ENCODE peak calls at places on chromosomes 11 and 22, in four cellular contexts. One of them, this sample, is unnamed.

GRCh38 chr11:134737563-134738510 is 325.8 kb upstream of the B3GAT1 start:
- DNase-seq in K562: no peak
- DNase-seq in SK-N-SH: no peak
- DNase-seq in HepG2: no peak
- DNase-seq in this sample: no peak

GRCh38 chr22:49149721-49150608 is 677.7 kb downstream of the BRD1 start:
- DNase-seq in K562: no peak
- DNase-seq in SK-N-SH: no peak
- DNase-seq in HepG2: no peak
- DNase-seq in this sample: no peak

GRCh38 chr11:88383446-88383845 is 45.9 kb upstream of the CTSC start:
- DNase-seq in K562: no peak
- DNase-seq in SK-N-SH: no peak
- DNase-seq in HepG2: no peak
- DNase-seq in this sample: no peak

GRCh38 chr11:11408436-11409221 is 55.6 kb upstream of the CSNK2A3 start:
- DNase-seq in K562: no peak
- DNase-seq in SK-N-SH: no peak
- DNase-seq in HepG2: no peak
- DNase-seq in this sample: no peak

GRCh38 chr11:100203789-100204188 is 483.3 kb upstream of the ARHGAP42 start:
- DNase-seq in K562: no peak
- DNase-seq in SK-N-SH: no peak
- DNase-seq in HepG2: no peak
- DNase-seq in this sample: no peak

GRCh38 chr11:87597696-87598095 is 560.0 kb downstream of the TMEM135 start:
- DNase-seq in K562: no peak
- DNase-seq in SK-N-SH: no peak
- DNase-seq in HepG2: no peak
- DNase-seq in this sample: no peak

GRCh38 chr11:68567553-68567952 is 107.0 kb downstream of the PPP6R3 start:
- DNase-seq in K562: no peak
- DNase-seq in SK-N-SH: no peak
- DNase-seq in HepG2: no peak
- DNase-seq in this sample: no peak

GRCh38 chr11:1163321-1163910 is 5.7 kb downstream of the MUC5AC start:
- DNase-seq in K562: no peak
- DNase-seq in SK-N-SH: peak
- DNase-seq in HepG2: no peak
- DNase-seq in this sample: no peak

GRCh38 chr22:43291381-43291780 is 51.8 kb downstream of the SCUBE1 start:
- DNase-seq in K562: no peak
- DNase-seq in SK-N-SH: no peak
- DNase-seq in HepG2: no peak
- DNase-seq in this sample: no peak

GRCh38 chr22:21718492-21718891 is 17.1 kb downstream of the YPEL1 start:
- DNase-seq in K562: no peak
- DNase-seq in SK-N-SH: no peak
- DNase-seq in HepG2: no peak
- DNase-seq in this sample: no peak

GRCh38 chr22:24187731-24188644 is 6.7 kb downstream of the SUSD2 start:
- DNase-seq in K562: no peak
- DNase-seq in SK-N-SH: peak
- DNase-seq in HepG2: no peak
- DNase-seq in this sample: no peak

GRCh38 chr11:2912498-2912897 is 16.7 kb downstream of the PHLDA2 start:
- DNase-seq in K562: peak
- DNase-seq in SK-N-SH: peak
- DNase-seq in HepG2: peak
- DNase-seq in this sample: no peak

GRCh38 chr11:2991477-2992233 is 474 bp downstream of the NAP1L4 start:
- DNase-seq in K562: no peak
- DNase-seq in SK-N-SH: no peak
- DNase-seq in HepG2: peak
- DNase-seq in this sample: no peak

GRCh38 chr22:28075260-28075981 is 156.4 kb upstream of the PITPNB start:
- DNase-seq in K562: no peak
- DNase-seq in SK-N-SH: no peak
- DNase-seq in HepG2: peak
- DNase-seq in this sample: no peak

GRCh38 chr22:19070397-19071169 is 51.6 kb downstream of the DGCR2 start:
- DNase-seq in K562: no peak
- DNase-seq in SK-N-SH: no peak
- DNase-seq in HepG2: no peak
- DNase-seq in this sample: no peak
- TF ChIP-seq NFIC in K562: no peak
- TF ChIP-seq NFIC in SK-N-SH: no peak
- TF ChIP-seq NFIC in HepG2: no peak
- TF ChIP-seq NFIC in this sample: no peak

DNA sequence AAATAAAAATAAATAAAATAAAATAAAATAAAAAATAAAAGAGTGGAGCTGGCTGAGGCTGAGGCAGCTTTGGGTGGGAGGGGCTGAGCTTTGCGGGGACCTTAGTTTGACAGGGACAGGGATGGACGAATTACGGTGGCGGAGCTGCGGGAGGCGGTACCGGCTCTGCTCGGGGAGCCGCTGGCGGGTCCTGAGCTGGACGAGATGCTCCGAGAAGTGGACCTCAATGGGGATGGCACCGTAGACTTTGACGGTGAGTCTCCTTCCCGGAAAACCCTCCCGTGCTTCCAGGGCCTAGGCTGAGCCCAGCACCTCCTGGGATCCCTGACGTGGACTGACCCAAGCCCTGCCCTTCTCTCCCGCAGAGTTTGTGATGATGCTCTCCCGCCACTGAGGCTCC is 3.1 kb downstream of the CABP4 start:
- DNase-seq in K562: peak
- DNase-seq in SK-N-SH: no peak
- DNase-seq in HepG2: no peak
- DNase-seq in this sample: no peak
- TF ChIP-seq NFIC in K562: no peak
- TF ChIP-seq NFIC in SK-N-SH: no peak
- TF ChIP-seq NFIC in HepG2: no peak
- TF ChIP-seq NFIC in this sample: no peak

GRCh38 chr11:63763506-63764200 is 4.9 kb downstream of the ZFTA start:
- DNase-seq in K562: no peak
- DNase-seq in SK-N-SH: peak
- DNase-seq in HepG2: no peak
- DNase-seq in this sample: no peak

GRCh38 chr11:63761173-63761572 is 7.4 kb downstream of the ZFTA start:
- DNase-seq in K562: no peak
- DNase-seq in SK-N-SH: no peak
- DNase-seq in HepG2: no peak
- DNase-seq in this sample: no peak

GRCh38 chr11:63764201-63764711 is 4.3 kb downstream of the ZFTA start:
- DNase-seq in K562: no peak
- DNase-seq in SK-N-SH: peak
- DNase-seq in HepG2: no peak
- DNase-seq in this sample: no peak

GRCh38 chr11:63761870-63762661 is 6.5 kb downstream of the ZFTA start:
- DNase-seq in K562: no peak
- DNase-seq in SK-N-SH: peak
- DNase-seq in HepG2: no peak
- DNase-seq in this sample: no peak

DNA sequence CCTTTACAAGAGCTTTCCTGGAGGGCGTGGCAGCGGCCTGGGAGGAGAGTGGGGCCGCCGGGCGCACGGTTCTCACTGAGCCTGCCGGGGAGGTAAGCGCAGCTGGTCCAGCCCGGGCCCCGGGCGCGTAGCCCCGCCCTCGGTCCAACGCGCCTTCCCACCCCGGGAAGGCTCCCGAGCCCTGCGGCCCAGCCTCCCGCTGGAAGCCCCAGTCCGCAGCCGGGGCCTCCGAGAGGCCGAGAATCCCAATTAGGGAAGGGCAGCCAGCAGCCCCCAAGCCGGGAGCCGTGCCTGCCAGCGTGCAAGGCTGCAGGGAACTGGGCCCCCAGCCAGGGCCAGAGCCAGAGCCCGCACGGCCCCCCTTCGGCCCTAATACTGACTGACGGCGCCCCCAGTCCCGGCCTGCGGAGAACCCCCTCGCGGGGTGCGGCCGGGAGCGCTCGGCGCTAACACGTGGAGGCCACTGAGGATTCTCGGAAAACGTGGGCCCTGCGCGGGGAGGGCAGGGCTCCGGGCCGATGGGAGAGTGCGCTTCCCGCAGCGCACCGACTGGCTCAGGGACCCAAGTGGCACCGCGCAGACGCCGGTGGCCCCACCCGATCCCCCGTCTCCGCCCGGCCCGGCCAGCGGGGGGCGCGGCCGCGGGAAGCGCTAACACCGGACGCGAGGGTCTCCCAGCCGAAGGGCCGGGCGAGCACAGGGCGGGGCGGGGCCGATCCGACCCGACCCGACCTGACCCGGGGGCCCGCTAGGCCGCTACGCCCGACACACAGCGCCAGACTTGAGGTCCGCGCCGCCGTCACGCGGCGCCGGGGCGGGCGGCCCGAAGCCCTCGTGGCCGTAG is 5.7 kb downstream of the ZFTA start:
- DNase-seq in K562: no peak
- DNase-seq in SK-N-SH: peak
- DNase-seq in HepG2: no peak
- DNase-seq in this sample: no peak
- TF ChIP-seq NFIC in K562: no peak
- TF ChIP-seq NFIC in SK-N-SH: no peak
- TF ChIP-seq NFIC in HepG2: no peak
- TF ChIP-seq NFIC in this sample: no peak

GRCh38 chr11:122040476-122040875 is 75.5 kb downstream of the BLID start:
- DNase-seq in K562: no peak
- DNase-seq in SK-N-SH: no peak
- DNase-seq in HepG2: no peak
- DNase-seq in this sample: no peak

GRCh38 chr11:122036493-122036892 is 79.5 kb downstream of the BLID start:
- DNase-seq in K562: no peak
- DNase-seq in SK-N-SH: no peak
- DNase-seq in HepG2: no peak
- DNase-seq in this sample: no peak

GRCh38 chr11:122036022-122036421 is 80.0 kb downstream of the BLID start:
- DNase-seq in K562: no peak
- DNase-seq in SK-N-SH: no peak
- DNase-seq in HepG2: no peak
- DNase-seq in this sample: no peak

GRCh38 chr11:122037911-122038310 is 78.1 kb downstream of the BLID start:
- DNase-seq in K562: no peak
- DNase-seq in SK-N-SH: no peak
- DNase-seq in HepG2: no peak
- DNase-seq in this sample: no peak

GRCh38 chr11:122038543-122038942 is 77.5 kb downstream of the BLID start:
- DNase-seq in K562: no peak
- DNase-seq in SK-N-SH: no peak
- DNase-seq in HepG2: no peak
- DNase-seq in this sample: no peak
- TF ChIP-seq NFIC in K562: no peak
- TF ChIP-seq NFIC in SK-N-SH: peak
- TF ChIP-seq NFIC in HepG2: no peak
- TF ChIP-seq NFIC in this sample: no peak

GRCh38 chr22:44461083-44461375 is 37.0 kb downstream of the RTL6 start:
- DNase-seq in K562: no peak
- DNase-seq in SK-N-SH: no peak
- DNase-seq in HepG2: no peak
- DNase-seq in this sample: no peak
- TF ChIP-seq NFIC in K562: no peak
- TF ChIP-seq NFIC in SK-N-SH: no peak
- TF ChIP-seq NFIC in HepG2: no peak
- TF ChIP-seq NFIC in this sample: no peak

DNA sequence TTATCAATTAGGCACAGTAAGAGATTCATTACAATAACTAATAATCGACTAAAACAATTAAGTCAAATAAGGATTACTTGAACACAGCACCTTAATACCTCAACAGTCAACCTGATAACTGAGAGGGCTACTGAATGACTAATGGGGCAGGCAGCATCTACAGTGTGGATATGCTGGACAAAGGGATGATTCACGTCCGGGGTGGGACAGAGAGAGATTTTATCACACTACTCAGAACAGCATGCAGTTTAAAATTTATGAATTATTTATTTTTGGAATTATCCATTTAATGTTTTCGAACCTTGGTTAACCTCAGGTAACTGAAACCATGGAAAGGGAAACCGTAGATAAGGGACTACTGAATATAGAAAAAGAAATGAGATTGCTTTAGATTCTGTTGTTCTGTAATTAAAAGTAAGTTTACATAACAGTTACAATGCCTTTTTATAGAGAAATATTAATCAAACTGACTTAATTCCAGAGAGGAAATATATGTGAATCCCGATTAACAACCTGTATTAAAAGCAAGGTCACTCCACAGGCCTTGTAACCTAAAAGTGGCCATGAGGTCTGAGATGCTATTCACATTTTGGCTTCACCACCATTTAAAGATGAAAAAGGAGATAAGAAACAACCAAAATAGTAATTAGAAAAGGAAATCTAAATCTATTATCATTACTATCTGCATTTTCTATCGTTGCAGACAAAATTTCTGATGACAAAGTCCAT is 119.0 kb upstream of the TP53AIP1 start:
- DNase-seq in K562: no peak
- DNase-seq in SK-N-SH: no peak
- DNase-seq in HepG2: no peak
- DNase-seq in this sample: no peak
- TF ChIP-seq NFIC in K562: no peak
- TF ChIP-seq NFIC in SK-N-SH: no peak
- TF ChIP-seq NFIC in HepG2: no peak
- TF ChIP-seq NFIC in this sample: no peak

DNA sequence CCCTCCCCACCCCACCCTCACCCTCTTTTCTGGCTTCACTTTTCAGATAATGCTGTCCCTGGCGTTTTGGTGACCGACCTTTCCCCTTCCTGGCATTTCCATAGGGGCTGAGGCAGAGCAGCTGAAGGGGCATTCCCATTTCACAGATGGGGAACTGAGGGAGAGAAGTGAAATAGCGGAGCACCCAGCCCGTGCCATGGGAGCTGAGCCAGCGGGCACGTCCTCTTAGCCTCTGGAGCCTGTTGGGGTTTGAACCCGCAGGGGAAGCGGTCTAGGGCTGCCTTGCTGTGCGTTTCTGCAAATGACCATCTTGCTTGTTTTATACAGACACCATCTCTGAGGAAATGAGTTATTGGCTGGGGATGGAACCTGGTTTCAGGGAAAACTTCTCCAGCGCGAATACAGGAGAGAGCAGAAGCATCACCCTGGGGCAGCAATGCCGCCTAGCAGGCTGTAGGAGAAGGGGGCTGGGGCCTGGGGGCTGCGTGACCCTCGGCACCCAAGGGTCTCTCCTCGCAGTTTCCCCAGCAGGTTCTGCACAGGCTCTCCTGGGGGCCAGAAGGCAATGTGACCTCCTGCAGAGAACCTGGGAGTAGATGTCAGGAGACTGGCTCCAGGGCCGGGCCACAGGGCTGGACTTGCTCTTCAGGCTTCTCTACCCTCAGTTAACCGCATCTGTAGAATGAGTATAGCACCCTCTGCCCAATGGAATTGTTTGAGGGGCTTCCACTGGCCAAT is 1.5 kb downstream of the PTPRJ start:
- DNase-seq in K562: no peak
- DNase-seq in SK-N-SH: peak
- DNase-seq in HepG2: no peak
- DNase-seq in this sample: no peak
- TF ChIP-seq NFIC in K562: no peak
- TF ChIP-seq NFIC in SK-N-SH: no peak
- TF ChIP-seq NFIC in HepG2: no peak
- TF ChIP-seq NFIC in this sample: no peak

This sample was measured in GM12878.